ENCODE peak calls at places on chromosomes 12 and 14, in six cellular contexts. Q, E, F, X, Z and D are unnamed samples.

GRCh38 chr12:118544569-118544968 is 168.2 kb downstream of the SUDS3 start:
- DNase-seq in Q (peak), E (no peak), F (peak), X (no peak), Z (no peak), D (no peak)

GRCh38 chr14:68952544-68953535 is 26.3 kb downstream of the ACTN1 start:
- DNase-seq in Q (no peak), E (peak), F (peak), X (no peak), Z (no peak), D (no peak)

GRCh38 chr12:46303039-46303666 is 34.3 kb upstream of the SLC38A1 start:
- DNase-seq in Q (no peak), E (peak), F (peak), X (no peak), Z (peak), D (peak)

GRCh38 chr12:54983536-54984102 is 943 bp downstream of the TESPA1 start:
- DNase-seq in Q (no peak), E (no peak), F (no peak), X (no peak), Z (no peak), D (no peak)

GRCh38 chr12:45669093-45669492 is 60.4 kb upstream of the ARID2 start:
- DNase-seq in Q (no peak), E (no peak), F (no peak), X (no peak), Z (no peak), D (no peak)

GRCh38 chr12:13602217-13602616 is 379.2 kb downstream of the GRIN2B start:
- DNase-seq in Q (no peak), E (no peak), F (no peak), X (no peak), Z (no peak), D (no peak)

GRCh38 chr12:130832561-130833209 is 6.4 kb downstream of the STX2 start:
- DNase-seq in Q (peak), E (peak), F (peak), X (no peak), Z (no peak), D (no peak)

GRCh38 chr12:104681012-104681690 is 224.4 kb downstream of the CHST11 start:
- DNase-seq in Q (no peak), E (no peak), F (no peak), X (no peak), Z (no peak), D (no peak)

GRCh38 chr12:49264873-49265792 is at the start of gene TUBA1C:
- DNase-seq in Q (peak), E (peak), F (peak), X (no peak), Z (peak), D (peak)

GRCh38 chr12:92690601-92691000 is 12.2 kb upstream of the PLEKHG7 start:
- DNase-seq in Q (no peak), E (no peak), F (no peak), X (no peak), Z (no peak), D (no peak)

GRCh38 chr14:22338381-22338780 is 250.6 kb downstream of the DAD1 start:
- DNase-seq in Q (no peak), E (no peak), F (no peak), X (no peak), Z (no peak), D (no peak)

GRCh38 chr12:9364224-9365176 is 156.3 kb upstream of the PZP start:
- DNase-seq in Q (no peak), E (no peak), F (peak), X (no peak), Z (no peak), D (no peak)

GRCh38 chr12:103800252-103800771 is 40.7 kb downstream of the NT5DC3 start:
- DNase-seq in Q (no peak), E (peak), F (peak), X (peak), Z (peak), D (no peak)

GRCh38 chr14:72451081-72451972 is 442.6 kb downstream of the DPF3 start:
- DNase-seq in Q (no peak), E (no peak), F (peak), X (no peak), Z (peak), D (peak)

GRCh38 chr12:44331269-44331668 is 495.4 kb downstream of the TMEM117 start:
- DNase-seq in Q (no peak), E (no peak), F (no peak), X (no peak), Z (no peak), D (no peak)

GRCh38 chr12:124440841-124441381 is 126.5 kb downstream of the NCOR2 start:
- DNase-seq in Q (no peak), E (no peak), F (peak), X (no peak), Z (no peak), D (no peak)

GRCh38 chr12:61385771-61386170 is 874.4 kb upstream of the USP15 start:
- DNase-seq in Q (no peak), E (no peak), F (no peak), X (no peak), Z (no peak), D (no peak)

GRCh38 chr14:56120091-56120632 is 2.0 kb downstream of the PELI2 start:
- DNase-seq in Q (no peak), E (peak), F (peak), X (no peak), Z (no peak), D (peak)

GRCh38 chr14:100178691-100179090 is 19.2 kb upstream of the DEGS2 start:
- DNase-seq in Q (no peak), E (no peak), F (no peak), X (no peak), Z (no peak), D (no peak)

GRCh38 chr14:63277784-63278183 is 41.0 kb downstream of the GPHB5 start:
- DNase-seq in Q (no peak), E (no peak), F (no peak), X (no peak), Z (no peak), D (no peak)

GRCh38 chr12:124457287-124458219 is 109.9 kb downstream of the NCOR2 start:
- DNase-seq in Q (no peak), E (peak), F (peak), X (peak), Z (peak), D (no peak)

GRCh38 chr14:29465095-29465494 is 462.6 kb downstream of the PRKD1 start:
- DNase-seq in Q (no peak), E (no peak), F (no peak), X (no peak), Z (no peak), D (no peak)

GRCh38 chr14:52447236-52447635 is 105.1 kb downstream of the TXNDC16 start:
- DNase-seq in Q (no peak), E (no peak), F (no peak), X (no peak), Z (no peak), D (no peak)

GRCh38 chr12:32548691-32549412 is 130.2 kb upstream of the DNM1L start:
- DNase-seq in Q (no peak), E (no peak), F (peak), X (no peak), Z (no peak), D (no peak)

GRCh38 chr12:34298176-34298970 is 276.1 kb downstream of the ALG10 start:
- DNase-seq in Q (no peak), E (no peak), F (no peak), X (no peak), Z (peak), D (no peak)

GRCh38 chr12:75526655-75527511 is 15.5 kb upstream of the KRR1 start:
- DNase-seq in Q (peak), E (peak), F (peak), X (no peak), Z (peak), D (peak)

GRCh38 chr14:22995889-22996611 is 13.7 kb upstream of the AJUBA start:
- DNase-seq in Q (no peak), E (no peak), F (no peak), X (no peak), Z (no peak), D (no peak)

GRCh38 chr14:71103662-71104484 is 196.6 kb downstream of the PCNX1 start:
- DNase-seq in Q (peak), E (peak), F (peak), X (peak), Z (no peak), D (peak)

GRCh38 chr12:79886917-79887519 is 47.9 kb downstream of the PPP1R12A start:
- DNase-seq in Q (peak), E (peak), F (peak), X (no peak), Z (no peak), D (no peak)

GRCh38 chr14:75389679-75390078 is 38.1 kb upstream of the JDP2 start:
- DNase-seq in Q (no peak), E (no peak), F (peak), X (no peak), Z (no peak), D (no peak)

GRCh38 chr12:94603434-94604068 is 46.8 kb downstream of the TMCC3 start:
- DNase-seq in Q (peak), E (no peak), F (no peak), X (no peak), Z (peak), D (peak)

GRCh38 chr12:1350055-1350933 is 244.1 kb downstream of the FBXL14 start:
- DNase-seq in Q (peak), E (peak), F (peak), X (no peak), Z (no peak), D (no peak)

GRCh38 chr14:95891742-95892141 is 15.1 kb downstream of the TUNAR start:
- DNase-seq in Q (no peak), E (no peak), F (peak), X (no peak), Z (no peak), D (no peak)

GRCh38 chr12:12403264-12404248 is 46.7 kb downstream of the BORCS5 start:
- DNase-seq in Q (no peak), E (peak), F (no peak), X (no peak), Z (peak), D (no peak)

GRCh38 chr12:130258863-130259262 is 78.8 kb upstream of the PIWIL1 start:
- DNase-seq in Q (no peak), E (no peak), F (no peak), X (no peak), Z (no peak), D (no peak)

GRCh38 chr14:36020120-36021029 is 156.1 kb downstream of the PTCSC3 start:
- DNase-seq in Q (no peak), E (no peak), F (no peak), X (no peak), Z (no peak), D (no peak)

GRCh38 chr12:76340680-76341435 is 7.4 kb downstream of the BBS10 start:
- DNase-seq in Q (no peak), E (no peak), F (no peak), X (no peak), Z (no peak), D (no peak)

GRCh38 chr12:121958521-121959240 is 40.3 kb downstream of the CFAP251 start:
- DNase-seq in Q (no peak), E (no peak), F (no peak), X (no peak), Z (no peak), D (no peak)

GRCh38 chr14:92990456-92991430 is 67.8 kb downstream of the CHGA start:
- DNase-seq in Q (no peak), E (no peak), F (no peak), X (no peak), Z (peak), D (no peak)